ENCODE peak calls at places on chromosome 12, in nine cellular contexts. L is RPMI8226; H is activated CD4-positive, alpha-beta T cell treated with anti-CD3 and anti-CD28 coated beads, Interleukin-2, amount 50 U/mL, for 1 hour; P is left lung; E is NCI-H1436; R is uterus; T is psoas muscle; S is GM19239; G is EL. B is an unnamed sample.

GRCh38 chr12:128823216-128823915 is 392 bp downstream of the SLC15A4 start:
- DNase-seq in G (no peak), E (no peak), T (no peak), P (peak), L (no peak), R (peak), H (no peak), S (no peak), B (peak)

GRCh38 chr12:4562034-4562657 is at the start of gene DYRK4:
- DNase-seq in L (no peak), T (peak), R (peak), E (no peak), H (no peak), P (peak), G (peak), S (no peak), B (peak)

GRCh38 chr12:71857657-71858056 is 18.1 kb downstream of the TBC1D15 start:
- DNase-seq in R (no peak), L (no peak), P (no peak), G (no peak), E (no peak), H (no peak), S (no peak), T (no peak), B (no peak)

GRCh38 chr12:3061858-3062215 is 15.3 kb upstream of the TSPAN9 start:
- DNase-seq in E (no peak), G (no peak), S (no peak), R (no peak), T (no peak), P (no peak), H (no peak), L (no peak), B (no peak)

GRCh38 chr12:95218164-95218851 is 701 bp downstream of the VEZT start:
- DNase-seq in H (peak), E (peak), L (peak), T (no peak), G (peak), P (no peak), S (no peak), R (peak), B (peak)

GRCh38 chr12:104376650-104377506 is 73.3 kb downstream of the EID3 start:
- DNase-seq in P (no peak), H (no peak), G (peak), T (no peak), S (no peak), E (no peak), L (no peak), R (no peak), B (peak)

GRCh38 chr12:77667101-77667500 is 163.6 kb upstream of the NAV3 start:
- DNase-seq in P (peak), E (no peak), L (no peak), G (peak), S (no peak), H (no peak), T (no peak), R (no peak), B (no peak)

GRCh38 chr12:124352839-124353238 is 57.9 kb downstream of the RFLNA start:
- DNase-seq in R (peak), H (no peak), E (no peak), T (no peak), L (no peak), P (no peak), G (no peak), S (no peak), B (peak)

GRCh38 chr12:60035835-60036234 is 440.0 kb downstream of the SLC16A7 start:
- DNase-seq in R (no peak), P (no peak), E (no peak), S (no peak), H (no peak), T (no peak), G (peak), L (no peak), B (peak)

GRCh38 chr12:107330901-107331431 is 237.6 kb upstream of the CRY1 start:
- DNase-seq in L (no peak), T (no peak), G (no peak), H (no peak), S (no peak), P (no peak), R (no peak), E (peak), B (no peak)

GRCh38 chr12:3357950-3358525 is 133.0 kb upstream of the PRMT8 start:
- DNase-seq in R (no peak), S (no peak), H (no peak), G (no peak), E (no peak), P (no peak), L (no peak), T (no peak), B (no peak)

GRCh38 chr12:67354966-67355365 is 85.8 kb downstream of the CAND1 start:
- DNase-seq in S (no peak), H (no peak), P (no peak), T (no peak), E (no peak), G (peak), L (no peak), R (no peak), B (peak)

GRCh38 chr12:15956413-15957185 is 45.5 kb downstream of the DERA start:
- DNase-seq in R (no peak), L (no peak), E (no peak), T (no peak), G (no peak), H (no peak), P (no peak), S (no peak), B (no peak)

GRCh38 chr12:3195859-3196483 is 118.8 kb downstream of the TSPAN9 start:
- DNase-seq in E (no peak), H (no peak), G (no peak), P (no peak), R (no peak), S (no peak), L (no peak), T (no peak), B (no peak)

GRCh38 chr12:54019924-54020586 is 8.2 kb upstream of the HOXC6 start:
- DNase-seq in S (no peak), L (no peak), T (no peak), P (no peak), R (no peak), H (no peak), G (peak), E (no peak), B (peak)

GRCh38 chr12:57005980-57006808 is at the start of gene ZBTB39:
- DNase-seq in S (peak), G (peak), T (peak), H (peak), R (peak), L (peak), E (peak), P (peak), B (peak)

GRCh38 chr12:84814664-84815245 is 97.8 kb downstream of the SLC6A15 start:
- DNase-seq in T (no peak), S (no peak), L (no peak), E (no peak), P (no peak), G (peak), H (no peak), R (no peak), B (peak)

GRCh38 chr12:52029686-52030085 is 21.6 kb upstream of the NR4A1 start:
- DNase-seq in L (peak), S (no peak), R (no peak), T (no peak), G (no peak), P (no peak), H (no peak), E (peak), B (no peak)

GRCh38 chr12:124395284-124395752 is 100.4 kb downstream of the RFLNA start:
- DNase-seq in L (no peak), H (no peak), T (no peak), R (peak), P (no peak), S (no peak), G (peak), E (peak), B (no peak)

B was measured in foreskin fibroblast.